ENCODE peak calls at places on chromosomes 13 and 19, in nine cellular contexts. B, Q, Y, R, G, F, M, S and U are unnamed samples.

GRCh38 chr19:31387662-31388175 is 38.5 kb upstream of the TSHZ3 start:
- DNase-seq in B (no peak), Q (no peak), Y (no peak), R (no peak), G (no peak), F (peak), M (no peak), S (no peak), U (no peak)

GRCh38 chr19:4660181-4660791 is 9.9 kb downstream of the MYDGF start:
- DNase-seq in B (no peak), Q (no peak), Y (no peak), R (peak), G (no peak), F (peak), M (no peak), S (peak), U (no peak)

GRCh38 chr13:21466527-21466926 is 7.4 kb upstream of the ZDHHC20 start:
- DNase-seq in B (no peak), Q (no peak), Y (no peak), R (no peak), G (no peak), F (no peak), M (no peak), S (no peak), U (no peak)

GRCh38 chr19:29612121-29612520 is 6.0 kb downstream of the POP4 start:
- DNase-seq in B (no peak), Q (no peak), Y (no peak), R (no peak), G (no peak), F (no peak), M (no peak), S (no peak), U (no peak)

GRCh38 chr19:51637362-51637978 is 7.3 kb upstream of the SIGLEC5 start:
- DNase-seq in B (no peak), Q (no peak), Y (no peak), R (no peak), G (no peak), F (no peak), M (no peak), S (no peak), U (no peak)

GRCh38 chr13:101529419-101529818 is 76.9 kb downstream of the ITGBL1 start:
- DNase-seq in B (peak), Q (no peak), Y (no peak), R (no peak), G (no peak), F (no peak), M (no peak), S (no peak), U (no peak)

GRCh38 chr13:44906758-44907157 is 82.5 kb downstream of the NUFIP1 start:
- DNase-seq in B (no peak), Q (no peak), Y (no peak), R (no peak), G (no peak), F (no peak), M (no peak), S (no peak), U (peak)

GRCh38 chr13:73722120-73722519 is 412.1 kb downstream of the KLF12 start:
- DNase-seq in B (peak), Q (no peak), Y (peak), R (no peak), G (no peak), F (no peak), M (no peak), S (no peak), U (no peak)

GRCh38 chr19:2888739-2889224 is 11.9 kb upstream of the ZNF57 start:
- DNase-seq in B (peak), Q (peak), Y (no peak), R (peak), G (peak), F (no peak), M (peak), S (no peak), U (no peak)

GRCh38 chr13:113121183-113121927 is 1.2 kb upstream of the F10 start:
- DNase-seq in B (no peak), Q (peak), Y (no peak), R (no peak), G (no peak), F (no peak), M (no peak), S (no peak), U (no peak)

GRCh38 chr13:100608906-100609305 is 20.3 kb upstream of the GGACT start:
- DNase-seq in B (no peak), Q (no peak), Y (no peak), R (no peak), G (no peak), F (no peak), M (no peak), S (no peak), U (no peak)

GRCh38 chr19:38800577-38801347 is 11.8 kb downstream of the LGALS7B start:
- DNase-seq in B (no peak), Q (no peak), Y (no peak), R (no peak), G (no peak), F (no peak), M (no peak), S (no peak), U (no peak)
- H3K27ac ChIP-seq in B (no peak), Q (no peak), Y (peak), R (no peak), G (no peak), F (no peak), M (no peak), S (no peak), U (no peak)

DNA sequence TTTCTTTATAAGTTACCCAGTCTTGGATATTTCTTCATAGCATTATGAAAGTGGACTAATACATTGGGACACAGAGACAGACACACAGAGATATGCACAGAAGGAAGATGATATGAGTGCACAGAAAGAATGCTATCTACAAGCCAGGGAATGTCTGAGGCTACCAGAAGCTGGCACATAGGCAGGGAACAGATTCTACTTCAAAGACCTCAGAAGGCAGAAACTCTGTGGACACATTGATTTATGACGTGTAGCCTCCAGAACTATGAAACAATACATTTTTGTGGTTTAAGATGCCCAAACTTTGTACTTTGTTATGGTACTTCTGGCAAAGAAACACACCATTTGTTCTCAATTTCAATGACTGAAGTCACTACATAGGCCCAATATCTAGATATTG is 556.7 kb downstream of the PCDH9 start:
- DNase-seq in B (peak), Q (no peak), Y (no peak), R (no peak), G (no peak), F (no peak), M (no peak), S (no peak), U (no peak)
- H3K27ac ChIP-seq in B (no peak), Q (no peak), Y (no peak), R (no peak), G (no peak), F (no peak), M (no peak), S (no peak), U (no peak)

GRCh38 chr19:56299688-56300087 is 15.0 kb downstream of the ZSCAN5A start:
- DNase-seq in B (no peak), Q (no peak), Y (no peak), R (no peak), G (no peak), F (no peak), M (no peak), S (no peak), U (no peak)
- H3K27ac ChIP-seq in B (no peak), Q (no peak), Y (no peak), R (no peak), G (no peak), F (no peak), M (no peak), S (no peak), U (no peak)

GRCh38 chr19:18368504-18369222 is 17.3 kb upstream of the GDF15 start:
- DNase-seq in B (no peak), Q (no peak), Y (peak), R (no peak), G (no peak), F (peak), M (no peak), S (no peak), U (no peak)
- H3K27ac ChIP-seq in B (no peak), Q (peak), Y (no peak), R (no peak), G (no peak), F (no peak), M (no peak), S (no peak), U (no peak)

GRCh38 chr19:1298235-1298634 is 12.6 kb downstream of the EFNA2 start:
- DNase-seq in B (no peak), Q (no peak), Y (no peak), R (no peak), G (no peak), F (no peak), M (no peak), S (no peak), U (no peak)
- H3K27ac ChIP-seq in B (no peak), Q (no peak), Y (no peak), R (no peak), G (no peak), F (no peak), M (no peak), S (no peak), U (no peak)

GRCh38 chr19:8484331-8484894 is 18.0 kb downstream of the PRAM1 start:
- DNase-seq in B (no peak), Q (peak), Y (no peak), R (no peak), G (no peak), F (no peak), M (no peak), S (no peak), U (peak)
- H3K27ac ChIP-seq in B (no peak), Q (peak), Y (no peak), R (no peak), G (no peak), F (peak), M (no peak), S (no peak), U (peak)

GRCh38 chr19:35607661-35608060 is 4.9 kb upstream of the HAUS5 start:
- DNase-seq in B (no peak), Q (no peak), Y (no peak), R (no peak), G (no peak), F (no peak), M (no peak), S (no peak), U (no peak)

GRCh38 chr19:35612224-35612558 is 344 bp upstream of the HAUS5 start:
- DNase-seq in B (no peak), Q (no peak), Y (no peak), R (no peak), G (no peak), F (no peak), M (no peak), S (no peak), U (no peak)

GRCh38 chr19:35612559-35613321 is at the start of gene HAUS5:
- DNase-seq in B (peak), Q (peak), Y (peak), R (peak), G (peak), F (peak), M (peak), S (peak), U (peak)

GRCh38 chr19:35608250-35608649 is 4.3 kb upstream of the HAUS5 start:
- DNase-seq in B (no peak), Q (no peak), Y (no peak), R (no peak), G (no peak), F (no peak), M (no peak), S (no peak), U (no peak)

DNA sequence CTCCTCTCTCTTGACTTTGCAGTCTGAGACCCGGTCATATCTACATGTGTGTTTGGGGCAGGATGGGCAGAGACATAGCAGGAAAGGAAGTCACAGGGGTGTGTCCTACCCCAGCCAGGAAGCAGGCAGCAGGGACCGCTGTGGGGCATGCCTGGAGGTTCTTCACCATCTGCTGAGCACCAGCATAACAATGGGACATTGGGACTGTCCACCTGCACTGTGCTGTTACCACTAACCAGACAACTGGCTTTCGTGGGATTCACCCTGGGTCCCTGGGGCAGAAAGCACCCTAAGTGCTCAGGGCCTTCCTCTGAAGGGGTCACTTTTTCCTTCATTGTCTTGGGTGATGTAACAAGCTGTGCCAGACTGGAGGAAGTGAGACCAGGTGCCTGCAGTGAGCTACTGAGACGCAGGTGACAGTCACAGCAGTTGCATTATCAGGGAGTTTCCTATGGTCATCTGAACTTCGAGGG is 2.6 kb upstream of the HAUS5 start:
- DNase-seq in B (no peak), Q (no peak), Y (no peak), R (no peak), G (no peak), F (no peak), M (no peak), S (no peak), U (no peak)
- H3K27ac ChIP-seq in B (no peak), Q (no peak), Y (no peak), R (no peak), G (no peak), F (no peak), M (peak), S (no peak), U (no peak)